ENCODE peak calls at places on chromosomes 4 and X, in seven cellular contexts. C is stimulated activated naive CD8-positive, alpha-beta T cell treated with anti-CD3 and anti-CD28 coated beads, Interleukin-15, Interleukin-2, amounts not matched to agents 100 U/mL and 50 U/mL, for 24 hours; D is activated CD4-positive, alpha-beta T cell treated with anti-CD3 and anti-CD28 coated beads, Interleukin-2, amount 50 U/mL, for 48 hours; E is Peyer's patch; A is immature natural killer cell; B is SW480; Y is GM04504. P is an unnamed sample.

GRCh38 chr4:79848329-79848728 is 224.7 kb downstream of the ANTXR2 start:
- DNase-seq in C (no peak), D (no peak), E (no peak), A (no peak), B (peak), Y (no peak), P (no peak)

GRCh38 chr4:181258569-181258968 is 984.6 kb upstream of the TENM3 start:
- DNase-seq in C (no peak), D (no peak), E (no peak), A (no peak), B (no peak), Y (no peak), P (no peak)

GRCh38 chr4:25843340-25844097 is 19.3 kb downstream of the SEL1L3 start:
- DNase-seq in C (no peak), D (no peak), E (no peak), A (no peak), B (no peak), Y (no peak), P (no peak)

GRCh38 chr4:18049446-18049845 is 27.9 kb upstream of the LCORL start:
- DNase-seq in C (no peak), D (no peak), E (no peak), A (no peak), B (no peak), Y (no peak), P (no peak)

GRCh38 chrX:10619311-10620015 is 922 bp downstream of the MID1 start:
- DNase-seq in C (no peak), D (no peak), E (no peak), A (no peak), B (no peak), Y (no peak), P (no peak)

GRCh38 chrX:91414710-91415109 is 19.9 kb upstream of the PABPC5 start:
- DNase-seq in C (no peak), D (no peak), E (no peak), A (no peak), B (no peak), Y (no peak), P (no peak)

GRCh38 chr4:7068883-7069282 is 1.0 kb upstream of the GRPEL1 start:
- DNase-seq in C (peak), D (no peak), E (no peak), A (no peak), B (no peak), Y (no peak), P (no peak)

GRCh38 chr4:26871611-26872010 is 11.0 kb downstream of the STIM2 start:
- DNase-seq in C (no peak), D (no peak), E (no peak), A (no peak), B (no peak), Y (no peak), P (no peak)

GRCh38 chrX:131987252-131987651 is 35.9 kb upstream of the STK26 start:
- DNase-seq in C (no peak), D (no peak), E (no peak), A (peak), B (no peak), Y (no peak), P (no peak)

GRCh38 chrX:6163761-6164160 is 64.9 kb downstream of the NLGN4X start:
- DNase-seq in C (no peak), D (no peak), E (no peak), A (no peak), B (no peak), Y (no peak), P (no peak)

GRCh38 chr4:59994118-59994517 is 1206.0 kb upstream of the ADGRL3 start:
- DNase-seq in C (no peak), D (no peak), E (no peak), A (no peak), B (no peak), Y (no peak), P (no peak)

GRCh38 chr4:37542749-37543148 is 143.4 kb downstream of the RELL1 start:
- DNase-seq in C (no peak), D (no peak), E (no peak), A (no peak), B (no peak), Y (no peak), P (no peak)

GRCh38 chr4:39574946-39575345 is 47.7 kb upstream of the UGDH start:
- DNase-seq in C (no peak), D (no peak), E (no peak), A (no peak), B (no peak), Y (no peak), P (no peak)

GRCh38 chr4:30769093-30769492 is 48.9 kb downstream of the PCDH7 start:
- DNase-seq in C (no peak), D (no peak), E (no peak), A (no peak), B (no peak), Y (no peak), P (no peak)

GRCh38 chrX:7925867-7926472 is 1.2 kb downstream of the PNPLA4 start:
- DNase-seq in C (peak), D (peak), E (peak), A (peak), B (peak), Y (peak), P (peak)

GRCh38 chrX:16140983-16141382 is 17.6 kb downstream of the GRPR start:
- DNase-seq in C (no peak), D (no peak), E (no peak), A (no peak), B (no peak), Y (no peak), P (no peak)

GRCh38 chr4:179285696-179286095 is 1843.5 kb upstream of the AGA start:
- DNase-seq in C (no peak), D (no peak), E (no peak), A (no peak), B (no peak), Y (no peak), P (no peak)

GRCh38 chr4:53706422-53707032 is 115.2 kb upstream of the LNX1 start:
- DNase-seq in C (no peak), D (no peak), E (no peak), A (no peak), B (peak), Y (no peak), P (no peak)

GRCh38 chr4:184193556-184194525 is 23.8 kb downstream of the ENPP6 start:
- DNase-seq in C (no peak), D (no peak), E (no peak), A (no peak), B (peak), Y (no peak), P (no peak)

P was measured in activated naive CD4-positive, alpha-beta T cell treated with Interleukin-2 at 50 U/mL for 16 hours.